ENCODE peak calls at places on chromosomes 5 and 9, in five cellular contexts. One of them, this sample, is unnamed.
A peak's percentile ranks its signal among the peaks of the same experiment; 100 is the strongest.

GRCh38 chr5:79346420-79346824 is 110.5 kb downstream of the JMY start:
- DNase-seq in IMR-90: peak; percentile 70
- DNase-seq in heart left ventricle: no peak
- DNase-seq in fibroblast of lung: peak; percentile 61
- DNase-seq in NT2/D1: no peak
- DNase-seq in this sample: no peak

GRCh38 chr9:128393171-128393761 is 22.1 kb downstream of the URM1 start:
- DNase-seq in heart left ventricle: no peak
- DNase-seq in fibroblast of lung: no peak
- DNase-seq in IMR-90: no peak
- DNase-seq in NT2/D1: no peak
- DNase-seq in this sample: no peak

GRCh38 chr5:180831139-180832080 is 28.8 kb upstream of the MGAT1 start:
- DNase-seq in heart left ventricle: peak; percentile 92
- DNase-seq in NT2/D1: no peak
- DNase-seq in fibroblast of lung: peak; percentile 68
- DNase-seq in IMR-90: peak; percentile 60
- DNase-seq in this sample: no peak

GRCh38 chr5:132466453-132467291 is 23.9 kb downstream of the IRF1 start:
- DNase-seq in heart left ventricle: peak; percentile 57
- DNase-seq in fibroblast of lung: peak; percentile 41
- DNase-seq in IMR-90: peak; percentile 17
- DNase-seq in NT2/D1: no peak
- DNase-seq in this sample: no peak

GRCh38 chr9:135279385-135279784 is 191.9 kb downstream of the OLFM1 start:
- DNase-seq in NT2/D1: no peak
- DNase-seq in fibroblast of lung: no peak
- DNase-seq in IMR-90: no peak
- DNase-seq in heart left ventricle: no peak
- DNase-seq in this sample: no peak

GRCh38 chr9:33140406-33141360 is 26.5 kb downstream of the B4GALT1 start:
- DNase-seq in fibroblast of lung: no peak
- DNase-seq in NT2/D1: no peak
- DNase-seq in IMR-90: no peak
- DNase-seq in heart left ventricle: no peak
- DNase-seq in this sample: no peak

GRCh38 chr9:69877852-69878507 is 57.4 kb downstream of the CFAP95 start:
- DNase-seq in NT2/D1: peak; percentile 22
- DNase-seq in fibroblast of lung: no peak
- DNase-seq in heart left ventricle: no peak
- DNase-seq in IMR-90: peak; percentile 52
- DNase-seq in this sample: no peak

GRCh38 chr5:121795511-121795910 is 56.2 kb upstream of the FTMT start:
- DNase-seq in IMR-90: no peak
- DNase-seq in NT2/D1: no peak
- DNase-seq in fibroblast of lung: no peak
- DNase-seq in heart left ventricle: no peak
- DNase-seq in this sample: no peak

GRCh38 chr9:93181672-93182435 is 2.1 kb upstream of the WNK2 start:
- DNase-seq in heart left ventricle: no peak
- DNase-seq in NT2/D1: no peak
- DNase-seq in IMR-90: no peak
- DNase-seq in fibroblast of lung: no peak
- DNase-seq in this sample: no peak

GRCh38 chr9:98852961-98853360 is 45.5 kb downstream of the GALNT12 start:
- DNase-seq in NT2/D1: no peak
- DNase-seq in fibroblast of lung: no peak
- DNase-seq in IMR-90: no peak
- DNase-seq in heart left ventricle: no peak
- DNase-seq in this sample: no peak

GRCh38 chr9:128203842-128204551 is 818 bp downstream of the DNM1 start:
- DNase-seq in IMR-90: peak; percentile 47
- DNase-seq in fibroblast of lung: peak; percentile 57
- DNase-seq in NT2/D1: no peak
- DNase-seq in heart left ventricle: no peak
- DNase-seq in this sample: no peak

GRCh38 chr5:3114467-3114866 is 363.0 kb upstream of the IRX2 start:
- DNase-seq in IMR-90: no peak
- DNase-seq in fibroblast of lung: no peak
- DNase-seq in NT2/D1: no peak
- DNase-seq in heart left ventricle: no peak
- DNase-seq in this sample: no peak

GRCh38 chr5:78109891-78110324 is 184.6 kb downstream of the AP3B1 start:
- DNase-seq in fibroblast of lung: no peak
- DNase-seq in NT2/D1: no peak
- DNase-seq in heart left ventricle: no peak
- DNase-seq in IMR-90: no peak
- DNase-seq in this sample: no peak

GRCh38 chr9:25827626-25828025 is 149.4 kb upstream of the TUSC1 start:
- DNase-seq in NT2/D1: no peak
- DNase-seq in fibroblast of lung: no peak
- DNase-seq in IMR-90: no peak
- DNase-seq in heart left ventricle: no peak
- DNase-seq in this sample: no peak

GRCh38 chr5:111309384-111309783 is 85.2 kb downstream of the CAMK4 start:
- DNase-seq in IMR-90: no peak
- DNase-seq in NT2/D1: no peak
- DNase-seq in fibroblast of lung: no peak
- DNase-seq in heart left ventricle: no peak
- DNase-seq in this sample: no peak

GRCh38 chr5:39073759-39074008 is 515 bp downstream of the RICTOR start:
- DNase-seq in fibroblast of lung: no peak
- DNase-seq in heart left ventricle: no peak
- DNase-seq in NT2/D1: no peak
- DNase-seq in IMR-90: no peak
- DNase-seq in this sample: no peak

GRCh38 chr5:36882250-36882649 is 5.7 kb downstream of the NIPBL start:
- DNase-seq in IMR-90: no peak
- DNase-seq in NT2/D1: no peak
- DNase-seq in fibroblast of lung: no peak
- DNase-seq in heart left ventricle: no peak
- DNase-seq in this sample: no peak

GRCh38 chr5:88888799-88889164 is 5.8 kb upstream of the MEF2C start:
- DNase-seq in NT2/D1: no peak
- DNase-seq in fibroblast of lung: no peak
- DNase-seq in heart left ventricle: no peak
- DNase-seq in IMR-90: no peak
- DNase-seq in this sample: no peak

GRCh38 chr5:42434047-42434724 is 10.9 kb downstream of the GHR start:
- DNase-seq in fibroblast of lung: no peak
- DNase-seq in IMR-90: no peak
- DNase-seq in heart left ventricle: no peak
- DNase-seq in NT2/D1: no peak
- DNase-seq in this sample: no peak

GRCh38 chr9:91145496-91145895 is 216.2 kb downstream of the AUH start:
- DNase-seq in NT2/D1: no peak
- DNase-seq in IMR-90: no peak
- DNase-seq in fibroblast of lung: no peak
- DNase-seq in heart left ventricle: no peak
- DNase-seq in this sample: no peak

GRCh38 chr9:92963831-92964606 is 16.7 kb downstream of the FGD3 start:
- DNase-seq in fibroblast of lung: no peak
- DNase-seq in NT2/D1: no peak
- DNase-seq in IMR-90: no peak
- DNase-seq in heart left ventricle: peak; percentile 43
- DNase-seq in this sample: no peak

GRCh38 chr9:98854206-98854756 is 46.8 kb downstream of the GALNT12 start:
- DNase-seq in fibroblast of lung: peak; percentile 77
- DNase-seq in NT2/D1: no peak
- DNase-seq in heart left ventricle: no peak
- DNase-seq in IMR-90: peak; percentile 75
- DNase-seq in this sample: no peak

GRCh38 chr5:135033026-135033861 is 784 bp downstream of the PITX1 start:
- DNase-seq in NT2/D1: no peak
- DNase-seq in heart left ventricle: no peak
- DNase-seq in IMR-90: peak; percentile 56
- DNase-seq in fibroblast of lung: peak; percentile 19
- DNase-seq in this sample: no peak

GRCh38 chr9:114737118-114737517 is 55.1 kb upstream of the TEX48 start:
- DNase-seq in NT2/D1: no peak
- DNase-seq in heart left ventricle: no peak
- DNase-seq in IMR-90: no peak
- DNase-seq in fibroblast of lung: no peak
- DNase-seq in this sample: no peak

GRCh38 chr9:136239135-136239962 is 6.3 kb downstream of the QSOX2 start:
- DNase-seq in fibroblast of lung: no peak
- DNase-seq in NT2/D1: no peak
- DNase-seq in heart left ventricle: no peak
- DNase-seq in IMR-90: no peak
- DNase-seq in this sample: no peak

GRCh38 chr5:175845229-175845628 is 26.1 kb upstream of the CPLX2 start:
- DNase-seq in NT2/D1: no peak
- DNase-seq in IMR-90: no peak
- DNase-seq in heart left ventricle: no peak
- DNase-seq in fibroblast of lung: no peak
- DNase-seq in this sample: no peak

GRCh38 chr5:175840050-175840841 is 31.1 kb upstream of the CPLX2 start:
- DNase-seq in heart left ventricle: no peak
- DNase-seq in IMR-90: peak; percentile 30
- DNase-seq in NT2/D1: no peak
- DNase-seq in fibroblast of lung: peak; percentile 12
- DNase-seq in this sample: no peak

GRCh38 chr5:175842506-175842905 is 28.9 kb upstream of the CPLX2 start:
- DNase-seq in heart left ventricle: no peak
- DNase-seq in NT2/D1: no peak
- DNase-seq in fibroblast of lung: no peak
- DNase-seq in IMR-90: no peak
- DNase-seq in this sample: no peak

GRCh38 chr5:175844174-175844573 is 27.2 kb upstream of the CPLX2 start:
- DNase-seq in NT2/D1: no peak
- DNase-seq in fibroblast of lung: no peak
- DNase-seq in IMR-90: no peak
- DNase-seq in heart left ventricle: no peak
- DNase-seq in this sample: no peak

DNA sequence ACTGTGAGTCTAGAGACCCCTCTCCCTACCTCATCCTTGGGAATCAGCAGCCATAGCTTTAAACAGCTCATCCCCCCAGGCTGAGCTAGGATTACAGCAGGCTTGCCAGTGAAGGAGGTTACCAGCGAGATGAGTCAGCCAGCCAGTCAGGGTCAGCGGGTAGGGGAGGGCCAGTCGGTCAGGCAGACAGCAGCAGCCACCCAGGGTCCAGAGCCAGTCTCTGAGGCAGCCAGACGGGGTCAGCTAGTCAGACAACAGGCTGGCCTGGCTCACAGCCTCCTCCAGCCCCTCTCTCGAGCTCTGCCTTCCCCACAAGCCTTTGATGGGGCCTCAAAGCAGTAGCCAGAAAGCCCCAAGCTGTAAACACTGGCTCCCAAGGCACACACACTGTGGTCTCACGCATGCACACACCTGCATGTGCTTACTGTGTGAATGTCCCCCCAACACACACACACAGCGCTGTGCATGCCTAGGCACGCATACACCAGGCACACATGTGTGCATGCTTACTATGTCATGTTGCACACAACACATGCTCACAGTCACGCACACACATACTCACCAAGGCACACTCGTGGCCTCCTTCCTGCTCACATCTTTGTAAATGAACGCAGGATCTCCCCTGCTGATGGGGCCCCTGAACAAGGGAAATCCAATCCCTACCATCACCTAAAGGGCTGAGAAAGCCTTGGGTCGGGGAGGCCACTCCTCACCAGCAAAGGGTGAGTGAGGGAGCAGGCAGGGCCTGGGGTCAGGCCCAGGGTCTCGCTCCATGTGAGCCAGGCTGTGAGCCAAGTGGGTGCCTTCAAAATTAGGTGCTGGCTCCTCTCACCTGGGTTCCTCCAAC is 28.2 kb upstream of the CPLX2 start:
- DNase-seq in fibroblast of lung: peak; percentile 76
- DNase-seq in NT2/D1: no peak
- DNase-seq in IMR-90: peak; percentile 80
- DNase-seq in heart left ventricle: no peak
- DNase-seq in this sample: no peak
- H3K4me1 ChIP-seq in fibroblast of lung: peaks cover 2% of the 10 kb centered on the region
- H3K4me1 ChIP-seq in NT2/D1: peaks cover 15% of the 10 kb centered on the region
- H3K4me1 ChIP-seq in IMR-90: peaks cover 4% of the 10 kb centered on the region
- H3K4me1 ChIP-seq in heart left ventricle: no peaks in the 10 kb centered on the region
- H3K4me1 ChIP-seq in this sample: peaks cover 3% of the 10 kb centered on the region

DNA sequence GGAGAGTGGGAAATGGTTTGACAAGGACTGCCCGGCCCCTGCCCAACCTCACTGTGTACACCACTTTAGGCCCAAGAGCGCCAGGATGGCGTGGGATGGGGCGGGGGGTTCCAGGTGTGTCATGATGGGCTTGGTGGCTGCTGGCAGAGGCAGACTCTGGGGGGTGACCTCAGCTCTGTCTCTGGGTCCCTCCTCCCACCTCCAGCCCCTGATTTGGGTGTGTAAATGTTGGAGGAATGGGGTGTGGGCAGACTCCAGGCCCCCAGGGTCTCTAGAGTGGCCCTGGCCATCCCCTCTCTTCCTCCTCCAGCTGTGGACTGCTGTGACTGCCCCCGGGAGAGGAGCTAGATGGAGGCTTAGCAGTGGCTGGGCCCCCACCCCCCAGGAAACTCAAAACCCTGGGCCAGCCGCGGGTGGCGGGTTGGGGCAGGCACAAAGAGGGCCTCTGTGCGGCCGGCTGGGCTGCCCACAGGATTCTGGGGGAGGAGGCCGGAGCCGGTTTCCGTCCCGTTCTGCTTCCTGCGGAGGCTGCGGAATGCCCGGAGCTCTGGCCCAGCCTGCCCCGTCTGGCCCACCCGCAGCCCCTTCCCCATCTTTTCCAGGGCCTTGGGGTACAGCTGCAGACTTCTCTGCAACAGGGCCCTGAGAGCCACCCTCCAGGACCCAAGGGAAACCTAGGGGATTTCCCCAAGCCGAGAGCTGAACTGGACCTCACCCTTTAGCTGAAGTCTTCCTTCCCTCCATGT is 23.1 kb downstream of the CXXC5 start:
- DNase-seq in fibroblast of lung: peak; percentile 71
- DNase-seq in IMR-90: no peak
- DNase-seq in NT2/D1: no peak
- DNase-seq in heart left ventricle: peak; percentile 62
- DNase-seq in this sample: no peak
- H3K4me1 ChIP-seq in fibroblast of lung: peaks cover 17% of the 10 kb centered on the region
- H3K4me1 ChIP-seq in IMR-90: peaks cover 30% of the 10 kb centered on the region
- H3K4me1 ChIP-seq in NT2/D1: peaks cover 35% of the 10 kb centered on the region
- H3K4me1 ChIP-seq in heart left ventricle: peaks cover 76% of the 10 kb centered on the region
- H3K4me1 ChIP-seq in this sample: peaks cover 15% of the 10 kb centered on the region

GRCh38 chr5:179264053-179264540 is 81.2 kb downstream of the ADAMTS2 start:
- DNase-seq in IMR-90: no peak
- DNase-seq in NT2/D1: no peak
- DNase-seq in fibroblast of lung: no peak
- DNase-seq in heart left ventricle: peak; percentile 14
- DNase-seq in this sample: no peak
- H3K4me1 ChIP-seq in IMR-90: peaks cover 47% of the 10 kb centered on the region
- H3K4me1 ChIP-seq in NT2/D1: peaks cover 37% of the 10 kb centered on the region
- H3K4me1 ChIP-seq in fibroblast of lung: peaks cover 59% of the 10 kb centered on the region
- H3K4me1 ChIP-seq in heart left ventricle: peaks cover 16% of the 10 kb centered on the region
- H3K4me1 ChIP-seq in this sample: peaks cover 6% of the 10 kb centered on the region

DNA sequence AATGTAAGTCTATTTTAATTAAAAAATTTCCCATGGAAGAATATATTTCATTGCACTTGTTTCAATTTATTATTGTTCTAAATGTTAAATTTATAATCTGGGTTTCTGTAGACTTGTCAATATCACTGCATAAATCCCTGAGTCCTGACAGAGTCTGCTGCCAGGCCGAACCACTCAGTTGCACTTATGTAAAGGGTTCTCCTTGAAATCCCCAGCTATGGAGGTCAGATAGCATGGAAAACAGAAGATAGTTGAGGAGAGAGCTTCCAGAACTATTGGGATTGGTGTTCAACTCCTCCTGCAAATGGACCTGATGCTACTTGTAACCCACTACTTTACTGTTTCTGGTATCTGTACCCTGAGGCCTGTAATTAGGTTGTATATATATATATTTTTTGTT is 37.2 kb downstream of the KDM4C start:
- DNase-seq in IMR-90: no peak
- DNase-seq in fibroblast of lung: no peak
- DNase-seq in heart left ventricle: peak; percentile 13
- DNase-seq in NT2/D1: no peak
- DNase-seq in this sample: no peak
- H3K4me1 ChIP-seq in IMR-90: no peaks in the 10 kb centered on the region
- H3K4me1 ChIP-seq in fibroblast of lung: no peaks in the 10 kb centered on the region
- H3K4me1 ChIP-seq in heart left ventricle: no peaks in the 10 kb centered on the region
- H3K4me1 ChIP-seq in NT2/D1: no peaks in the 10 kb centered on the region
- H3K4me1 ChIP-seq in this sample: no peaks in the 10 kb centered on the region